ENCODE peak calls at places on chromosome 12, in four cellular contexts. One of them, this sample, is unnamed.
A peak's percentile ranks its signal among the peaks of the same experiment; 100 is the strongest.

GRCh38 chr12:52351196-52352059 is 15.9 kb downstream of the KRT85 start:
- DNase-seq in esophagus squamous epithelium: no peak
- DNase-seq in heart left ventricle: peak; percentile 62
- DNase-seq in stomach: peak; percentile 63
- DNase-seq in this sample: no peak

GRCh38 chr12:48973992-48974673 is 2.6 kb upstream of the WNT10B start:
- DNase-seq in esophagus squamous epithelium: no peak
- DNase-seq in stomach: peak; percentile 60
- DNase-seq in heart left ventricle: peak; percentile 68
- DNase-seq in this sample: peak; percentile 42

GRCh38 chr12:28130625-28131598 is 59.3 kb upstream of the CCDC91 start:
- DNase-seq in stomach: no peak
- DNase-seq in heart left ventricle: peak; percentile 28
- DNase-seq in esophagus squamous epithelium: no peak
- DNase-seq in this sample: no peak

GRCh38 chr12:100199023-100199346 is 1.6 kb upstream of the ACTR6 start:
- DNase-seq in stomach: no peak
- DNase-seq in esophagus squamous epithelium: no peak
- DNase-seq in heart left ventricle: no peak
- DNase-seq in this sample: no peak

GRCh38 chr12:53290661-53291060 is 4.7 kb upstream of the PFDN5 start:
- DNase-seq in stomach: no peak
- DNase-seq in esophagus squamous epithelium: no peak
- DNase-seq in heart left ventricle: no peak
- DNase-seq in this sample: no peak

GRCh38 chr12:19088576-19088975 is 41.0 kb upstream of the PLEKHA5 start:
- DNase-seq in esophagus squamous epithelium: no peak
- DNase-seq in stomach: no peak
- DNase-seq in heart left ventricle: no peak
- DNase-seq in this sample: no peak

GRCh38 chr12:43749016-43749415 is 9.6 kb downstream of the PUS7L start:
- DNase-seq in heart left ventricle: no peak
- DNase-seq in stomach: no peak
- DNase-seq in esophagus squamous epithelium: no peak
- DNase-seq in this sample: no peak

GRCh38 chr12:25794580-25794979 is 163.9 kb upstream of the RASSF8 start:
- DNase-seq in esophagus squamous epithelium: no peak
- DNase-seq in stomach: no peak
- DNase-seq in heart left ventricle: no peak
- DNase-seq in this sample: no peak

GRCh38 chr12:130167537-130167936 is 5.3 kb downstream of the FZD10 start:
- DNase-seq in heart left ventricle: no peak
- DNase-seq in stomach: no peak
- DNase-seq in esophagus squamous epithelium: no peak
- DNase-seq in this sample: no peak

GRCh38 chr12:79531547-79531946 is 159.2 kb downstream of the PAWR start:
- DNase-seq in stomach: no peak
- DNase-seq in esophagus squamous epithelium: no peak
- DNase-seq in heart left ventricle: no peak
- DNase-seq in this sample: no peak

GRCh38 chr12:95810411-95810810 is 19.8 kb upstream of the NTN4 start:
- DNase-seq in heart left ventricle: no peak
- DNase-seq in stomach: no peak
- DNase-seq in esophagus squamous epithelium: no peak
- DNase-seq in this sample: no peak

GRCh38 chr12:13504074-13504473 is 307.5 kb downstream of the EMP1 start:
- DNase-seq in heart left ventricle: no peak
- DNase-seq in esophagus squamous epithelium: no peak
- DNase-seq in stomach: no peak
- DNase-seq in this sample: no peak

GRCh38 chr12:132454949-132455418 is 35.0 kb upstream of the FBRSL1 start:
- DNase-seq in stomach: no peak
- DNase-seq in heart left ventricle: no peak
- DNase-seq in esophagus squamous epithelium: no peak
- DNase-seq in this sample: no peak

GRCh38 chr12:32501835-32502333 is 102.5 kb downstream of the FGD4 start:
- DNase-seq in esophagus squamous epithelium: no peak
- DNase-seq in stomach: peak; percentile 75
- DNase-seq in heart left ventricle: peak; percentile 42
- DNase-seq in this sample: peak; percentile 92

GRCh38 chr12:114018669-114019068 is 52.5 kb upstream of the RBM19 start:
- DNase-seq in stomach: no peak
- DNase-seq in heart left ventricle: no peak
- DNase-seq in esophagus squamous epithelium: no peak
- DNase-seq in this sample: no peak

GRCh38 chr12:1932264-1932777 is 13.9 kb upstream of the CACNA2D4 start:
- DNase-seq in esophagus squamous epithelium: no peak
- DNase-seq in stomach: peak; percentile 81
- DNase-seq in heart left ventricle: peak; percentile 85
- DNase-seq in this sample: no peak

GRCh38 chr12:76927170-76927784 is 48.5 kb upstream of the CSRP2 start:
- DNase-seq in heart left ventricle: no peak
- DNase-seq in esophagus squamous epithelium: no peak
- DNase-seq in stomach: peak; percentile 28
- DNase-seq in this sample: peak; percentile 51

GRCh38 chr12:55629058-55629841 is 7.4 kb upstream of the OR10P1 start:
- DNase-seq in esophagus squamous epithelium: no peak
- DNase-seq in stomach: no peak
- DNase-seq in heart left ventricle: no peak
- DNase-seq in this sample: no peak

GRCh38 chr12:31491819-31492598 is 98.9 kb downstream of the DENND5B start:
- DNase-seq in esophagus squamous epithelium: no peak
- DNase-seq in stomach: no peak
- DNase-seq in heart left ventricle: no peak
- DNase-seq in this sample: no peak

GRCh38 chr12:19171731-19172130 is 42.2 kb downstream of the PLEKHA5 start:
- DNase-seq in stomach: no peak
- DNase-seq in esophagus squamous epithelium: no peak
- DNase-seq in heart left ventricle: no peak
- DNase-seq in this sample: no peak

GRCh38 chr12:80218925-80219714 is 119.8 kb downstream of the OTOGL start:
- DNase-seq in esophagus squamous epithelium: no peak
- DNase-seq in stomach: no peak
- DNase-seq in heart left ventricle: peak; percentile 32
- DNase-seq in this sample: peak; percentile 40

GRCh38 chr12:77047341-77048202 is 17.8 kb downstream of the E2F7 start:
- DNase-seq in stomach: no peak
- DNase-seq in esophagus squamous epithelium: no peak
- DNase-seq in heart left ventricle: no peak
- DNase-seq in this sample: no peak

GRCh38 chr12:15180975-15181683 is 40.1 kb downstream of the RERG start:
- DNase-seq in esophagus squamous epithelium: no peak
- DNase-seq in heart left ventricle: no peak
- DNase-seq in stomach: no peak
- DNase-seq in this sample: no peak

GRCh38 chr12:122651520-122652224 is 51.5 kb downstream of the HCAR2 start:
- DNase-seq in esophagus squamous epithelium: no peak
- DNase-seq in heart left ventricle: no peak
- DNase-seq in stomach: no peak
- DNase-seq in this sample: no peak

GRCh38 chr12:71440393-71441349 is 1.1 kb downstream of the LGR5 start:
- DNase-seq in esophagus squamous epithelium: no peak
- DNase-seq in stomach: peak; percentile 62
- DNase-seq in heart left ventricle: no peak
- DNase-seq in this sample: peak; percentile 84

GRCh38 chr12:132561784-132562156 is 48.6 kb downstream of the LRCOL1 start:
- DNase-seq in esophagus squamous epithelium: no peak
- DNase-seq in stomach: peak; percentile 36
- DNase-seq in heart left ventricle: no peak
- DNase-seq in this sample: peak; percentile 58

GRCh38 chr12:6116481-6117021 is 7.9 kb downstream of the VWF start:
- DNase-seq in stomach: no peak
- DNase-seq in heart left ventricle: peak; percentile 59
- DNase-seq in esophagus squamous epithelium: no peak
- DNase-seq in this sample: no peak

GRCh38 chr12:11067514-11067913 is 5.4 kb upstream of the TAS2R46 start:
- DNase-seq in heart left ventricle: peak; percentile 73
- DNase-seq in esophagus squamous epithelium: no peak
- DNase-seq in stomach: no peak
- DNase-seq in this sample: no peak

GRCh38 chr12:19129486-19130223 is at the start of gene PLEKHA5:
- DNase-seq in heart left ventricle: peak; percentile 87
- DNase-seq in stomach: peak; percentile 79
- DNase-seq in esophagus squamous epithelium: no peak
- DNase-seq in this sample: peak; percentile 88

GRCh38 chr12:94987806-94988205 is 15.7 kb downstream of the NDUFA12 start:
- DNase-seq in heart left ventricle: no peak
- DNase-seq in stomach: no peak
- DNase-seq in esophagus squamous epithelium: no peak
- DNase-seq in this sample: no peak

GRCh38 chr12:14238224-14238792 is 127.2 kb upstream of the ATF7IP start:
- DNase-seq in heart left ventricle: no peak
- DNase-seq in stomach: no peak
- DNase-seq in esophagus squamous epithelium: no peak
- DNase-seq in this sample: no peak

GRCh38 chr12:50589650-50590435 is 85.1 kb downstream of the DIP2B start:
- DNase-seq in esophagus squamous epithelium: no peak
- DNase-seq in heart left ventricle: no peak
- DNase-seq in stomach: no peak
- DNase-seq in this sample: no peak

GRCh38 chr12:128830505-128830893 is 6.7 kb upstream of the SLC15A4 start:
- DNase-seq in esophagus squamous epithelium: no peak
- DNase-seq in stomach: no peak
- DNase-seq in heart left ventricle: no peak
- DNase-seq in this sample: no peak

GRCh38 chr12:82652071-82652470 is 34.6 kb upstream of the TMTC2 start:
- DNase-seq in heart left ventricle: no peak
- DNase-seq in stomach: no peak
- DNase-seq in esophagus squamous epithelium: no peak
- DNase-seq in this sample: no peak

GRCh38 chr12:43847427-43847826 is 11.5 kb downstream of the TMEM117 start:
- DNase-seq in heart left ventricle: no peak
- DNase-seq in stomach: no peak
- DNase-seq in esophagus squamous epithelium: no peak
- DNase-seq in this sample: peak; percentile 48

GRCh38 chr12:53781218-53781801 is 29.5 kb upstream of the CISTR start:
- DNase-seq in heart left ventricle: no peak
- DNase-seq in esophagus squamous epithelium: no peak
- DNase-seq in stomach: no peak
- DNase-seq in this sample: no peak

GRCh38 chr12:89059721-89060120 is 292.6 kb downstream of the DUSP6 start:
- DNase-seq in stomach: no peak
- DNase-seq in esophagus squamous epithelium: no peak
- DNase-seq in heart left ventricle: no peak
- DNase-seq in this sample: no peak

GRCh38 chr12:389138-390096 is at the start of gene KDM5A:
- DNase-seq in esophagus squamous epithelium: no peak
- DNase-seq in stomach: peak; percentile 92
- DNase-seq in heart left ventricle: peak; percentile 94
- DNase-seq in this sample: peak; percentile 94

GRCh38 chr12:108589028-108589839 is 8.7 kb downstream of the TMEM119 start:
- DNase-seq in stomach: no peak
- DNase-seq in heart left ventricle: no peak
- DNase-seq in esophagus squamous epithelium: no peak
- DNase-seq in this sample: no peak

GRCh38 chr12:65787056-65787855 is 37.0 kb upstream of the HMGA2 start:
- DNase-seq in stomach: no peak
- DNase-seq in heart left ventricle: peak; percentile 50
- DNase-seq in esophagus squamous epithelium: no peak
- DNase-seq in this sample: no peak

GRCh38 chr12:58871557-58871956 is 48.7 kb downstream of the LRIG3 start:
- DNase-seq in stomach: no peak
- DNase-seq in esophagus squamous epithelium: no peak
- DNase-seq in heart left ventricle: no peak
- DNase-seq in this sample: no peak
- H3K36me3 ChIP-seq in stomach: peaks cover 68% of the 10 kb centered on the region
- H3K36me3 ChIP-seq in esophagus squamous epithelium: no peaks in the 10 kb centered on the region
- H3K36me3 ChIP-seq in heart left ventricle: peaks cover 87% of the 10 kb centered on the region
- H3K36me3 ChIP-seq in this sample: peaks cover 2% of the 10 kb centered on the region

GRCh38 chr12:104387190-104387589 is 69.6 kb upstream of the CHST11 start:
- DNase-seq in esophagus squamous epithelium: no peak
- DNase-seq in stomach: no peak
- DNase-seq in heart left ventricle: no peak
- DNase-seq in this sample: no peak
- TF ChIP-seq CTCF in esophagus squamous epithelium: no peak
- TF ChIP-seq CTCF in stomach: no peak
- TF ChIP-seq CTCF in heart left ventricle: no peak
- TF ChIP-seq CTCF in this sample: no peak

GRCh38 chr12:21649034-21649433 is 8.6 kb downstream of the LDHB start:
- DNase-seq in heart left ventricle: no peak
- DNase-seq in esophagus squamous epithelium: no peak
- DNase-seq in stomach: no peak
- DNase-seq in this sample: no peak

GRCh38 chr12:21648378-21648777 is 9.3 kb downstream of the LDHB start:
- DNase-seq in esophagus squamous epithelium: no peak
- DNase-seq in stomach: no peak
- DNase-seq in heart left ventricle: no peak
- DNase-seq in this sample: no peak

GRCh38 chr12:21651821-21652220 is 5.8 kb downstream of the LDHB start:
- DNase-seq in heart left ventricle: no peak
- DNase-seq in esophagus squamous epithelium: no peak
- DNase-seq in stomach: no peak
- DNase-seq in this sample: no peak

GRCh38 chr12:21647179-21647578 is 10.5 kb downstream of the LDHB start:
- DNase-seq in stomach: no peak
- DNase-seq in heart left ventricle: no peak
- DNase-seq in esophagus squamous epithelium: no peak
- DNase-seq in this sample: no peak

GRCh38 chr12:21650997-21651396 is 6.6 kb downstream of the LDHB start:
- DNase-seq in stomach: no peak
- DNase-seq in esophagus squamous epithelium: no peak
- DNase-seq in heart left ventricle: no peak
- DNase-seq in this sample: no peak
- H3K36me3 ChIP-seq in stomach: peaks cover 72% of the 10 kb centered on the region
- H3K36me3 ChIP-seq in esophagus squamous epithelium: peaks cover 3% of the 10 kb centered on the region
- H3K36me3 ChIP-seq in heart left ventricle: peaks cover 83% of the 10 kb centered on the region
- H3K36me3 ChIP-seq in this sample: peaks cover 9% of the 10 kb centered on the region

GRCh38 chr12:42590324-42590934 is 883 bp upstream of the PRICKLE1 start:
- DNase-seq in stomach: no peak
- DNase-seq in heart left ventricle: peak; percentile 54
- DNase-seq in esophagus squamous epithelium: no peak
- DNase-seq in this sample: peak; percentile 46
- TF ChIP-seq CTCF in stomach: no peak
- TF ChIP-seq CTCF in heart left ventricle: no peak
- TF ChIP-seq CTCF in esophagus squamous epithelium: no peak
- TF ChIP-seq CTCF in this sample: no peak

This sample was measured in Caco-2.